ENCODE peak calls at places on chromosomes 1 and 21, in four cellular contexts. One of them, this sample, is unnamed.
A peak's percentile ranks its signal among the peaks of the same experiment; 100 is the strongest.

GRCh38 chr1:45014403-45015028 is 2.5 kb downstream of the UROD start:
- DNase-seq in stomach: peak; percentile 81
- DNase-seq in tibial nerve: peak; percentile 81
- DNase-seq in left lung: no peak
- DNase-seq in this sample: no peak

GRCh38 chr21:46667191-46667734 is 31.8 kb downstream of the PRMT2 start:
- DNase-seq in stomach: no peak
- DNase-seq in tibial nerve: no peak
- DNase-seq in left lung: no peak
- DNase-seq in this sample: no peak

GRCh38 chr1:184504012-184504694 is 117.3 kb downstream of the C1orf21 start:
- DNase-seq in stomach: no peak
- DNase-seq in tibial nerve: no peak
- DNase-seq in left lung: no peak
- DNase-seq in this sample: no peak

GRCh38 chr1:48448932-48449331 is 23.1 kb downstream of the SPATA6 start:
- DNase-seq in stomach: no peak
- DNase-seq in tibial nerve: no peak
- DNase-seq in left lung: no peak
- DNase-seq in this sample: no peak

GRCh38 chr1:228272331-228272791 is 64.5 kb downstream of the OBSCN start:
- DNase-seq in stomach: no peak
- DNase-seq in tibial nerve: no peak
- DNase-seq in left lung: no peak
- DNase-seq in this sample: peak; percentile 55

GRCh38 chr1:206706298-206706791 is 21.6 kb downstream of the MAPKAPK2 start:
- DNase-seq in stomach: no peak
- DNase-seq in tibial nerve: no peak
- DNase-seq in left lung: no peak
- DNase-seq in this sample: peak; percentile 92

GRCh38 chr1:234963180-234963903 is 165.3 kb downstream of the TOMM20 start:
- DNase-seq in stomach: peak; percentile 88
- DNase-seq in tibial nerve: peak; percentile 74
- DNase-seq in left lung: peak; percentile 95
- DNase-seq in this sample: peak; percentile 86

GRCh38 chr1:24970926-24971530 is 41.0 kb upstream of the RUNX3 start:
- DNase-seq in stomach: no peak
- DNase-seq in tibial nerve: no peak
- DNase-seq in left lung: no peak
- DNase-seq in this sample: no peak

GRCh38 chr21:23524685-23525084 is 2082.6 kb downstream of the MRPL39 start:
- DNase-seq in stomach: no peak
- DNase-seq in tibial nerve: no peak
- DNase-seq in left lung: no peak
- DNase-seq in this sample: no peak

GRCh38 chr1:165143437-165144065 is 213.0 kb downstream of the LMX1A start:
- DNase-seq in stomach: peak; percentile 32
- DNase-seq in tibial nerve: no peak
- DNase-seq in left lung: no peak
- DNase-seq in this sample: no peak

GRCh38 chr1:29197590-29197924 is 15.9 kb upstream of the SRSF4 start:
- DNase-seq in stomach: peak; percentile 40
- DNase-seq in tibial nerve: no peak
- DNase-seq in left lung: no peak
- DNase-seq in this sample: no peak

GRCh38 chr1:101588677-101589076 is 351.9 kb downstream of the S1PR1 start:
- DNase-seq in stomach: no peak
- DNase-seq in tibial nerve: no peak
- DNase-seq in left lung: no peak
- DNase-seq in this sample: no peak

GRCh38 chr21:35428489-35428888 is 379.4 kb upstream of the RUNX1 start:
- DNase-seq in stomach: no peak
- DNase-seq in tibial nerve: no peak
- DNase-seq in left lung: peak; percentile 57
- DNase-seq in this sample: peak; percentile 78

GRCh38 chr1:70156529-70157120 is 48.8 kb downstream of the LRRC40 start:
- DNase-seq in stomach: no peak
- DNase-seq in tibial nerve: no peak
- DNase-seq in left lung: no peak
- DNase-seq in this sample: no peak

GRCh38 chr1:78497196-78497595 is 6.4 kb downstream of the PTGFR start:
- DNase-seq in stomach: no peak
- DNase-seq in tibial nerve: no peak
- DNase-seq in left lung: no peak
- DNase-seq in this sample: no peak
- H3K4me3 ChIP-seq in stomach: no peak overlapping the region
- H3K4me3 ChIP-seq in tibial nerve: no peak overlapping the region
- H3K4me3 ChIP-seq in left lung: no peak overlapping the region
- H3K4me3 ChIP-seq in this sample: peak overlapping the region; percentile 28

GRCh38 chr1:97243973-97244560 is 522.5 kb downstream of the PTBP2 start:
- DNase-seq in stomach: no peak
- DNase-seq in tibial nerve: no peak
- DNase-seq in left lung: no peak
- DNase-seq in this sample: no peak
- TF ChIP-seq CTCF in stomach: peak; percentile 32
- TF ChIP-seq CTCF in tibial nerve: peak; percentile 27
- TF ChIP-seq CTCF in left lung: peak; percentile 44
- TF ChIP-seq CTCF in this sample: no peak

DNA sequence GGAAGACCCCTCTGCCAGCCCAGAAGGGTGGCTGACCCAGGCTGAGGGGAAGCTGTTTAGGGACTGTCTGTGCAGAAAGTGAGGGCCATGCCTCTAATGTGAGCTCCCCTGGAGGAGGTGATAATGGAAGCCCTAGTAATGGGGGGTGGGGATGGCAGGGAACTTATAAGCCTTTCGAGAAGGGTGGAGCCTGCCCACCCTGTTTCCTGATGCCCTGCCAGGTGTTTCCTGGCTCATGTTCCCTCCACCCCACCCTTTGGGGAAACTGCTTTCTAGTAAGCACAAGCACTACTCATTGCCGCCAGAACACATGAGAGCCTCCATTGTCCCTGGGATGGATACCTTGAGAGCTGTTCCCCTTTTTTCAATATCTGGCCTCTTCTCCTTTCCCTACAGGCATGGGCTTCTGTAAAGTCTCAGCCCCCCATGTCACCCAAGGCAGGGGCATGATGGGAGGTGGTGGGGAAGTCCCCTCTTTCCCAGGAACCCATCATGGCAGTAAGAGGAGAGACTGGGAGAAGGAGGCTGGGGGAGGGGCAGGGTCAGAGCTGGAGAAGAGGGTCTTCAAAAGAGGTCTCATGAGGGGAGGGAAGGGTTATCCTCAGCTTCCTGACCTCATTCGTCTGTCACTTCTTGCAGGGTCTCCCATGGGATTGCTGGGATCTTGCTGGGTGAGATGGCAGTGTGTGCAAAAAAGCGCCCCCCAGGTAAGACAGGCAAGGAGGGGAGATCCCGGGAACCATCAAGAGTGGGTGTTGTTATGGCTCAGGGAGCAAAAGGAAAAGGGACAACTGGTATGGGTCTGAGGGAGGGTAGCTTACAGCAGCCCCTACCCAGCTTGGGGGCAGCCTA is 2.4 kb downstream of the ATP8B2 start:
- DNase-seq in stomach: peak; percentile 44
- DNase-seq in tibial nerve: no peak
- DNase-seq in left lung: no peak
- DNase-seq in this sample: no peak
- H3K4me3 ChIP-seq in stomach: peak overlapping the region; percentile 55
- H3K4me3 ChIP-seq in tibial nerve: peak overlapping the region; percentile 50
- H3K4me3 ChIP-seq in left lung: peak overlapping the region; percentile 41
- H3K4me3 ChIP-seq in this sample: peak overlapping the region; percentile 84

DNA sequence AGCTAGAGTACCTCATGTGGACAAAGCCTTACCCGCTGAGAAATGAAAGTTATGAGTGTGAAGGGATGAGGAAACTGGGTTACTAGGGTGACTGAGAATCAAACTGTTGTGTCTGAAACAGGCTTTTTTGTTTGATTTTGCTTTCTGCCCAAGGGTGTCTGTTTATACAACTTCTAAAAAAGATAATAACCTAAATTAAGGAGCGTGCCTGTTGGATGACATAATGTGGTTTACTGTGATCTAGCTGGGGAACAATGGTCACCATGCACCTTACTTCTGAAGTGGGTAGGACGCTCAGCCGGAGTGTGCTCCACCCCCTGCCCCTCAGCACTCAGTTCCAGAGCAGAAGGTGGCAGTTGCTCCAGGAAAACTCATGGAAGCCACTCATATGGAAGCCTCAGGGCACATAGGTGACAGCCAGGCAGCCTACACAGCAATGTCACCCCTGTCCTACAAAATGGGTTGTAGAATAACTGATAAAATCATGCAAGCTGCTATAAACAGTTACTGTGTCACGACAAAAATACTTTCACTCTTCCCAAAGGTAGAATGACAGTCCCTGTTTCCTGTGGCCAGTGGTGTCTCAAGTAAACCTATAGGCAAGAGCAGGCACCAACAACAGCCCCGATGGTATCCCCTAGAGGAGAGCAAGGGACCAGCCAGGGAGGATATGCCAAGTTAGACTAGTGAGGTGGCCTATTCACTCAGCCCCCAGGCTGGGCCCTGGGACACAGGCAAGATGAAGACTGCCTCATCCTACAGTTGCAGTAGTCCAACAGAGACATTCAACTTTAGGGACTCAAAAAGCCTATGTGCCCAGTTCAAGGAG is 29.3 kb downstream of the SIPA1L2 start:
- DNase-seq in stomach: no peak
- DNase-seq in tibial nerve: no peak
- DNase-seq in left lung: no peak
- DNase-seq in this sample: no peak
- TF ChIP-seq CTCF in stomach: no peak
- TF ChIP-seq CTCF in tibial nerve: no peak
- TF ChIP-seq CTCF in left lung: no peak
- TF ChIP-seq CTCF in this sample: no peak

GRCh38 chr1:209585672-209586071 is 2.2 kb downstream of the CAMK1G start:
- DNase-seq in stomach: peak; percentile 65
- DNase-seq in tibial nerve: no peak
- DNase-seq in left lung: peak; percentile 83
- DNase-seq in this sample: no peak
- H3K4me3 ChIP-seq in stomach: no peak overlapping the region
- H3K4me3 ChIP-seq in tibial nerve: no peak overlapping the region
- H3K4me3 ChIP-seq in left lung: no peak overlapping the region
- H3K4me3 ChIP-seq in this sample: peak overlapping the region; percentile 46

GRCh38 chr1:53837924-53838653 is at the start of gene NDC1:
- DNase-seq in stomach: peak; percentile 88
- DNase-seq in tibial nerve: peak; percentile 73
- DNase-seq in left lung: peak; percentile 96
- DNase-seq in this sample: peak; percentile 89
- TF ChIP-seq CTCF in stomach: no peak
- TF ChIP-seq CTCF in tibial nerve: no peak
- TF ChIP-seq CTCF in left lung: no peak
- TF ChIP-seq CTCF in this sample: no peak

DNA sequence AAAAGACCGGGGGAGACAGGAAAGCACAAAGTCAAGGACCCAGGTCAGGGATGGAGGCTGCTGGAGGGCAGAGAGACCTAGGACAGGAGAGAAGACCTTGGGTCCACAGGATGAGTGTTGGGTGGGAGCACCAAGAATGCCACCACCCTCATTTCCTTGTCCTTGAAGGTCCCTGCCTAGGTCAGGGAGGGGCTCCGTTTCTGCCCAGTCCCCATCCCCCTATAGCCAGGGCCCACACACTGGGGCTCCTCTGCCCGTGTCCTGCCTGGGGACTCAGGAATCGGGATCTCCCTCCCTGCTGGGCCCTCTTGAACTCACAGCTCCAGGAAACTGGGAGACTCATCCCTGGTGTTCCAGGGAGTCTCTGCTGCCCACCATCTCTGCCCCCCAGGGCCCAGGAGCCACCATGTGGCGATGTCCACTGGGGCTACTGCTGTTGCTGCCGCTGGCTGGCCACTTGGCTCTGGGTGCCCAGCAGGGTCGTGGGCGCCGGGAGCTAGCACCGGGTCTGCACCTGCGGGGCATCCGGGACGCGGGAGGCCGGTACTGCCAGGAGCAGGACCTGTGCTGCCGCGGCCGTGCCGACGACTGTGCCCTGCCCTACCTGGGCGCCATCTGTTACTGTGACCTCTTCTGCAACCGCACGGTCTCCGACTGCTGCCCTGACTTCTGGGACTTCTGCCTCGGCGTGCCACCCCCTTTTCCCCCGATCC is 584 bp downstream of the TINAGL1 start:
- DNase-seq in stomach: peak; percentile 61
- DNase-seq in tibial nerve: no peak
- DNase-seq in left lung: no peak
- DNase-seq in this sample: no peak
- H3K4me3 ChIP-seq in stomach: peak overlapping the region; percentile 67
- H3K4me3 ChIP-seq in tibial nerve: peak overlapping the region; percentile 43
- H3K4me3 ChIP-seq in left lung: peak overlapping the region; percentile 54
- H3K4me3 ChIP-seq in this sample: peak overlapping the region; percentile 91

DNA sequence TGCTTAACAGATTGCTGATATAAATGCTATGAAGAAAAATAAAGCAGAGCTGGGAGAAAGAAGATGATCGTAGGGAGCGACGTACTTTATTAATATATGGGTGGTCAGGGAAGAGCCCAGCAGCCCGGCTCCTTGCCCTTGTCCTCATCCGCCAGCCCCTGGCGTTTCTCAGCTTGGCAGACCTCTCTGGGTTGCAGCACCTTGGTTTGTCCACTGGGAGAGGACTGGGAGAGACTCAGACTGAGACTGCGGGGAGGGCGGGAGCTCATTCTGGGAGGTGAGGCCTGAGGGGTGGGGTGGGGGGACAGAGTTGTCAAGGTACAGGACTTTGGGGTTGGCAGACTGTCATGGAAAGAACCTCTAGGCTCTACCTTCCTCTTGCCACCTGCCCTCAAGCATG is 3.3 kb upstream of the S100A3 start:
- DNase-seq in stomach: no peak
- DNase-seq in tibial nerve: no peak
- DNase-seq in left lung: no peak
- DNase-seq in this sample: no peak
- TF ChIP-seq CTCF in stomach: no peak
- TF ChIP-seq CTCF in tibial nerve: no peak
- TF ChIP-seq CTCF in left lung: no peak
- TF ChIP-seq CTCF in this sample: no peak